ENCODE peak calls at places on chromosomes 3 and 15, in four cellular contexts. One of them, this sample, is unnamed. For H3K4me1, the result is how much of the 10 kb centered on the place peaks cover.

GRCh38 chr3:40782086-40782721 is 257.4 kb downstream of the ZNF621 start:
- DNase-seq in aorta: no peak
- DNase-seq in heart left ventricle: no peak
- DNase-seq in SJSA1: no peak
- DNase-seq in this sample: peak

GRCh38 chr15:75024102-75024636 is 779 bp downstream of the PPCDC start:
- DNase-seq in SJSA1: peak
- DNase-seq in heart left ventricle: no peak
- DNase-seq in aorta: no peak
- DNase-seq in this sample: no peak

GRCh38 chr3:34948431-34948971 is 690.8 kb upstream of the ARPP21 start:
- DNase-seq in SJSA1: no peak
- DNase-seq in heart left ventricle: no peak
- DNase-seq in aorta: no peak
- DNase-seq in this sample: no peak

GRCh38 chr15:31361764-31362120 is 35.1 kb downstream of the KLF13 start:
- DNase-seq in aorta: no peak
- DNase-seq in SJSA1: no peak
- DNase-seq in heart left ventricle: no peak
- DNase-seq in this sample: no peak

GRCh38 chr15:53527996-53528395 is 231.5 kb downstream of the WDR72 start:
- DNase-seq in SJSA1: no peak
- DNase-seq in heart left ventricle: no peak
- DNase-seq in aorta: no peak
- DNase-seq in this sample: no peak

GRCh38 chr3:42707620-42708355 is 5.2 kb upstream of the HHATL start:
- DNase-seq in aorta: no peak
- DNase-seq in heart left ventricle: peak
- DNase-seq in SJSA1: no peak
- DNase-seq in this sample: no peak

GRCh38 chr15:57747206-57747605 is 40.7 kb downstream of the POLR2M start:
- DNase-seq in aorta: no peak
- DNase-seq in SJSA1: peak
- DNase-seq in heart left ventricle: peak
- DNase-seq in this sample: no peak

GRCh38 chr15:79403501-79403900 is 28.6 kb upstream of the MINAR1 start:
- DNase-seq in heart left ventricle: no peak
- DNase-seq in aorta: no peak
- DNase-seq in SJSA1: peak
- DNase-seq in this sample: no peak

GRCh38 chr3:197690754-197691153 is 46.0 kb downstream of the RUBCN start:
- DNase-seq in SJSA1: no peak
- DNase-seq in aorta: no peak
- DNase-seq in heart left ventricle: no peak
- DNase-seq in this sample: no peak

GRCh38 chr3:64888165-64888564 is 200.4 kb upstream of the ADAMTS9 start:
- DNase-seq in heart left ventricle: no peak
- DNase-seq in SJSA1: no peak
- DNase-seq in aorta: no peak
- DNase-seq in this sample: no peak

GRCh38 chr3:114506622-114507300 is 212.9 kb downstream of the TIGIT start:
- DNase-seq in heart left ventricle: no peak
- DNase-seq in SJSA1: peak
- DNase-seq in aorta: no peak
- DNase-seq in this sample: no peak

GRCh38 chr15:74725845-74726773 is 781 bp upstream of the CYP1A1 start:
- DNase-seq in heart left ventricle: peak
- DNase-seq in aorta: peak
- DNase-seq in SJSA1: peak
- DNase-seq in this sample: peak

GRCh38 chr3:73625124-73625665 is 454 bp upstream of the PDZRN3 start:
- DNase-seq in heart left ventricle: peak
- DNase-seq in aorta: no peak
- DNase-seq in SJSA1: peak
- DNase-seq in this sample: peak

GRCh38 chr15:55319537-55320325 is 709 bp downstream of the PIGB start:
- DNase-seq in SJSA1: peak
- DNase-seq in heart left ventricle: no peak
- DNase-seq in aorta: no peak
- DNase-seq in this sample: no peak

GRCh38 chr15:89034305-89034704 is 54.0 kb upstream of the ABHD2 start:
- DNase-seq in aorta: no peak
- DNase-seq in heart left ventricle: no peak
- DNase-seq in SJSA1: no peak
- DNase-seq in this sample: no peak

GRCh38 chr15:72585659-72586058 is 68.8 kb upstream of the GOLGA6B start:
- DNase-seq in aorta: no peak
- DNase-seq in SJSA1: no peak
- DNase-seq in heart left ventricle: no peak
- DNase-seq in this sample: no peak

DNA sequence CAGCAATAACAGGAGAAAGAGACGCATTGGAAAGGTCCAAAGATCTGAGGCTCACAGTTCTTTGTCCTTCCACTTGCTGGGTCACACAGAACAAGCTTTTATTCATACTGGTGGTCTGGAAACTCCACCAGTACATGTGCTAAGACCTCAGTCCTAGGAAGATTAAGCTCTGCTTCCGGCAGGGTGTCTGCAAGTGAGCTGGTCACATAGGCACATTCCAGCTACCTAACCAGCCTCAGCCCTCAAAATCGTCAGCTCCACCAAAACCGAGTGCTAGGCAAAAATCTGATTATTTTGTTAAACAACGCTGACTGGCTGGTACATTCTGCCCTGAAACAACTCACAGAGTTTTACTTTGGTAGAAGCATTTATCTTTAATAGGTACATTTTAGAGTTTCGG is 2.2 kb downstream of the ZBED2 start:
- DNase-seq in SJSA1: peak
- DNase-seq in heart left ventricle: no peak
- DNase-seq in aorta: no peak
- DNase-seq in this sample: no peak
- H3K4me1 ChIP-seq in SJSA1: half or more
- H3K4me1 ChIP-seq in heart left ventricle: under half
- H3K4me1 ChIP-seq in aorta: under half
- H3K4me1 ChIP-seq in this sample: under half

DNA sequence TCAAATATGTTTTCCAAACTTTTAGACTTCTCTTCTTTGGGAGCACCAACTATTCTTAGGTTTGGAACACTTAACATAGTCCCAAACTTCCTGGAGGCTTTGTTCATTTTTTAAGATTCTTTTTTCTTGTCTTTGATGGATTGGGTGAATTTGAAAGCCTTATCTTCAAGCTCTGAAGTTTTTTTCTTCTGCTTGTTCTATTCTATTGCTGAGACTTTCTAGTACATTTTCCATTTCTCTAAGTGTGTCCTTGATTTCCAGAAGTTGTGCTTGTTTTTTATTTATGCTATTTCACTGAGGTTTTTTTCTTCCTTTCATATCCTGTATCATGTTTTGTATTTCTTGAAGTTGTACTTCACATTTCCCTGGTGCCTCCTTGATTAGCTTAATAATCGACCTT is 97.5 kb downstream of the PLSCR2 start:
- DNase-seq in aorta: no peak
- DNase-seq in heart left ventricle: no peak
- DNase-seq in SJSA1: no peak
- DNase-seq in this sample: no peak
- H3K4me1 ChIP-seq in aorta: under half
- H3K4me1 ChIP-seq in heart left ventricle: under half
- H3K4me1 ChIP-seq in SJSA1: under half
- H3K4me1 ChIP-seq in this sample: under half

GRCh38 chr3:53729130-53729529 is 117.1 kb downstream of the CHDH start:
- DNase-seq in heart left ventricle: no peak
- DNase-seq in aorta: no peak
- DNase-seq in SJSA1: no peak
- DNase-seq in this sample: no peak

GRCh38 chr3:53724566-53724965 is 121.7 kb downstream of the CHDH start:
- DNase-seq in SJSA1: no peak
- DNase-seq in heart left ventricle: no peak
- DNase-seq in aorta: no peak
- DNase-seq in this sample: no peak

GRCh38 chr3:53725308-53725995 is 120.8 kb downstream of the CHDH start:
- DNase-seq in heart left ventricle: no peak
- DNase-seq in SJSA1: no peak
- DNase-seq in aorta: no peak
- DNase-seq in this sample: no peak

GRCh38 chr3:53728606-53729005 is 117.6 kb downstream of the CHDH start:
- DNase-seq in aorta: no peak
- DNase-seq in heart left ventricle: no peak
- DNase-seq in SJSA1: no peak
- DNase-seq in this sample: no peak

DNA sequence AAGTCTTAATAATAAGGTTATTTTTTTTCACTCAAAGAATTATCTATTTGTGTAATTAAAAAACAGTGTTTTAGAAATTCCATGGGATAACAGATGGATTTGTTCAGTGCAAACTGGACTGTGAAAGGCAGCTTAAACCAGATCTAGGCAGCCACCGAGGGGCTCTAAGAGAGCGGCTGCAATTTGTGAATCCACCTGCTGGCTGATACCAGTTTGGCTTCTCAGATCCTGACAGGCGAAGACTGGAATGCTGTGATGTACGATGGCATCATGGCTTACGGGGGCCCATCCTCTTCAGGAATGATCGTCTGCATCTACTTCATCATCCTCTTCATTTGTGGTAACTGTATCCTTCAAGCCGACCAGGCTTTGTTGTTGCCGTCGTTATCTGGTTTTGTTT is 119.6 kb downstream of the CHDH start:
- DNase-seq in SJSA1: no peak
- DNase-seq in aorta: no peak
- DNase-seq in heart left ventricle: no peak
- DNase-seq in this sample: no peak
- H3K4me1 ChIP-seq in SJSA1: under half
- H3K4me1 ChIP-seq in aorta: under half
- H3K4me1 ChIP-seq in heart left ventricle: under half
- H3K4me1 ChIP-seq in this sample: under half

DNA sequence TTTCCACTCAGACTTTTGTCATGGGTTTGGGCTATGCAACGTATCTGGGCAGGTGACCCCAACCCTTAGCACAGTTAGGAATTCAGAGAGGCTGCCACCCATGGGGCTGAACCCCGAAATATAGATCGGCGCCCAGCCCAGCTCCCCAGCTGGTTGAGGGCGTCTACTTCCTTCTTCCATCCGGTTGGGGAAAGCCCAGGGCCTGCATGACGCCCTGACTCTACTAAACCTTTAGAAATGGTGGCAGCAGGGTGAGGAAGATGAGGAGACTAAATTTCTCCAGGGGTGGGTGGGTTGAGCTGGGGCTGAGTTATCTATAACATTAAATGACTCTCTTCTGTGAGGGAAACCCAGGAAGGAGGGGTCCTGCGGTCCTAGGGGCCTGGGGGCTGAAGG is 28.3 kb downstream of the NR2F2 start:
- DNase-seq in SJSA1: no peak
- DNase-seq in aorta: no peak
- DNase-seq in heart left ventricle: no peak
- DNase-seq in this sample: no peak
- H3K4me1 ChIP-seq in SJSA1: under half
- H3K4me1 ChIP-seq in aorta: under half
- H3K4me1 ChIP-seq in heart left ventricle: under half
- H3K4me1 ChIP-seq in this sample: under half